ENCODE peak calls at places on chromosomes 12 and 14, in nine cellular contexts. One of them, this sample, is unnamed.

GRCh38 chr12:27984275-27984674 is 11.7 kb upstream of the PTHLH start:
- DNase-seq in ELR: peak
- DNase-seq in T1000: peak
- DNase-seq in A549: peak
- DNase-seq in stomach: no peak
- DNase-seq in EL: peak
- DNase-seq in amniotic stem cell: no peak
- DNase-seq in CD4-positive, alpha-beta T cell: no peak
- DNase-seq in lower lobe of right lung: no peak
- DNase-seq in this sample: no peak

GRCh38 chr12:85329913-85330312 is 49.9 kb downstream of the ALX1 start:
- DNase-seq in ELR: no peak
- DNase-seq in T1000: no peak
- DNase-seq in A549: no peak
- DNase-seq in stomach: no peak
- DNase-seq in EL: no peak
- DNase-seq in amniotic stem cell: no peak
- DNase-seq in CD4-positive, alpha-beta T cell: no peak
- DNase-seq in lower lobe of right lung: no peak
- DNase-seq in this sample: no peak

GRCh38 chr12:6684609-6685008 is 4.6 kb downstream of the ZNF384 start:
- DNase-seq in ELR: peak
- DNase-seq in T1000: no peak
- DNase-seq in A549: peak
- DNase-seq in stomach: no peak
- DNase-seq in EL: peak
- DNase-seq in amniotic stem cell: no peak
- DNase-seq in CD4-positive, alpha-beta T cell: no peak
- DNase-seq in lower lobe of right lung: no peak
- DNase-seq in this sample: peak

GRCh38 chr12:111598637-111599458 is at the start of gene ATXN2:
- DNase-seq in ELR: peak
- DNase-seq in T1000: no peak
- DNase-seq in A549: no peak
- DNase-seq in stomach: peak
- DNase-seq in EL: no peak
- DNase-seq in amniotic stem cell: no peak
- DNase-seq in CD4-positive, alpha-beta T cell: peak
- DNase-seq in lower lobe of right lung: peak
- DNase-seq in this sample: peak

GRCh38 chr12:53939141-53940108 is 794 bp downstream of the HOXC13 start:
- DNase-seq in ELR: peak
- DNase-seq in T1000: no peak
- DNase-seq in A549: peak
- DNase-seq in stomach: no peak
- DNase-seq in EL: peak
- DNase-seq in amniotic stem cell: no peak
- DNase-seq in CD4-positive, alpha-beta T cell: no peak
- DNase-seq in lower lobe of right lung: no peak
- DNase-seq in this sample: no peak

GRCh38 chr14:31927348-31927826 is 149.7 kb upstream of the ARHGAP5 start:
- DNase-seq in ELR: peak
- DNase-seq in T1000: peak
- DNase-seq in A549: peak
- DNase-seq in stomach: no peak
- DNase-seq in EL: peak
- DNase-seq in amniotic stem cell: peak
- DNase-seq in CD4-positive, alpha-beta T cell: no peak
- DNase-seq in lower lobe of right lung: no peak
- DNase-seq in this sample: no peak

GRCh38 chr12:123118397-123118945 is 32.4 kb downstream of the PITPNM2 start:
- DNase-seq in ELR: no peak
- DNase-seq in T1000: no peak
- DNase-seq in A549: no peak
- DNase-seq in stomach: no peak
- DNase-seq in EL: no peak
- DNase-seq in amniotic stem cell: no peak
- DNase-seq in CD4-positive, alpha-beta T cell: no peak
- DNase-seq in lower lobe of right lung: no peak
- DNase-seq in this sample: no peak

GRCh38 chr12:62715086-62715786 is 219.7 kb downstream of the PPM1H start:
- DNase-seq in ELR: no peak
- DNase-seq in T1000: no peak
- DNase-seq in A549: no peak
- DNase-seq in stomach: no peak
- DNase-seq in EL: no peak
- DNase-seq in amniotic stem cell: no peak
- DNase-seq in CD4-positive, alpha-beta T cell: no peak
- DNase-seq in lower lobe of right lung: no peak
- DNase-seq in this sample: no peak

GRCh38 chr12:45502481-45502880 is 227.0 kb upstream of the ARID2 start:
- DNase-seq in ELR: no peak
- DNase-seq in T1000: no peak
- DNase-seq in A549: no peak
- DNase-seq in stomach: no peak
- DNase-seq in EL: no peak
- DNase-seq in amniotic stem cell: no peak
- DNase-seq in CD4-positive, alpha-beta T cell: no peak
- DNase-seq in lower lobe of right lung: no peak
- DNase-seq in this sample: no peak

GRCh38 chr14:60963761-60964160 is 17.1 kb downstream of the TRMT5 start:
- DNase-seq in ELR: no peak
- DNase-seq in T1000: no peak
- DNase-seq in A549: no peak
- DNase-seq in stomach: no peak
- DNase-seq in EL: no peak
- DNase-seq in amniotic stem cell: no peak
- DNase-seq in CD4-positive, alpha-beta T cell: no peak
- DNase-seq in lower lobe of right lung: no peak
- DNase-seq in this sample: no peak

GRCh38 chr12:97386133-97386581 is 76.4 kb upstream of the RMST start:
- DNase-seq in ELR: no peak
- DNase-seq in T1000: peak
- DNase-seq in A549: no peak
- DNase-seq in stomach: no peak
- DNase-seq in EL: no peak
- DNase-seq in amniotic stem cell: no peak
- DNase-seq in CD4-positive, alpha-beta T cell: no peak
- DNase-seq in lower lobe of right lung: no peak
- DNase-seq in this sample: no peak

GRCh38 chr12:19113464-19113863 is 16.1 kb upstream of the PLEKHA5 start:
- DNase-seq in ELR: no peak
- DNase-seq in T1000: no peak
- DNase-seq in A549: no peak
- DNase-seq in stomach: no peak
- DNase-seq in EL: no peak
- DNase-seq in amniotic stem cell: no peak
- DNase-seq in CD4-positive, alpha-beta T cell: no peak
- DNase-seq in lower lobe of right lung: no peak
- DNase-seq in this sample: no peak

GRCh38 chr12:6376079-6376941 is 947 bp upstream of the SCNN1A start:
- DNase-seq in ELR: peak
- DNase-seq in T1000: no peak
- DNase-seq in A549: peak
- DNase-seq in stomach: peak
- DNase-seq in EL: peak
- DNase-seq in amniotic stem cell: no peak
- DNase-seq in CD4-positive, alpha-beta T cell: no peak
- DNase-seq in lower lobe of right lung: peak
- DNase-seq in this sample: no peak

GRCh38 chr14:31239673-31240072 is 32.1 kb upstream of the HECTD1 start:
- DNase-seq in ELR: no peak
- DNase-seq in T1000: no peak
- DNase-seq in A549: no peak
- DNase-seq in stomach: no peak
- DNase-seq in EL: no peak
- DNase-seq in amniotic stem cell: no peak
- DNase-seq in CD4-positive, alpha-beta T cell: no peak
- DNase-seq in lower lobe of right lung: peak
- DNase-seq in this sample: no peak

GRCh38 chr14:64465208-64465821 is at the start of gene AKAP5:
- DNase-seq in ELR: peak
- DNase-seq in T1000: peak
- DNase-seq in A549: peak
- DNase-seq in stomach: peak
- DNase-seq in EL: peak
- DNase-seq in amniotic stem cell: no peak
- DNase-seq in CD4-positive, alpha-beta T cell: peak
- DNase-seq in lower lobe of right lung: peak
- DNase-seq in this sample: no peak

GRCh38 chr12:130014485-130014807 is 110.6 kb upstream of the TMEM132D start:
- DNase-seq in ELR: no peak
- DNase-seq in T1000: no peak
- DNase-seq in A549: peak
- DNase-seq in stomach: no peak
- DNase-seq in EL: no peak
- DNase-seq in amniotic stem cell: no peak
- DNase-seq in CD4-positive, alpha-beta T cell: no peak
- DNase-seq in lower lobe of right lung: no peak
- DNase-seq in this sample: no peak

GRCh38 chr14:104355101-104355691 is 216.8 kb downstream of the KIF26A start:
- DNase-seq in ELR: no peak
- DNase-seq in T1000: no peak
- DNase-seq in A549: no peak
- DNase-seq in stomach: no peak
- DNase-seq in EL: no peak
- DNase-seq in amniotic stem cell: no peak
- DNase-seq in CD4-positive, alpha-beta T cell: no peak
- DNase-seq in lower lobe of right lung: no peak
- DNase-seq in this sample: no peak

GRCh38 chr12:6292606-6293005 is 17.9 kb upstream of the PLEKHG6 start:
- DNase-seq in ELR: peak
- DNase-seq in T1000: no peak
- DNase-seq in A549: peak
- DNase-seq in stomach: no peak
- DNase-seq in EL: peak
- DNase-seq in amniotic stem cell: peak
- DNase-seq in CD4-positive, alpha-beta T cell: no peak
- DNase-seq in lower lobe of right lung: no peak
- DNase-seq in this sample: no peak

GRCh38 chr12:95838125-95838524 is 20.6 kb upstream of the SNRPF start:
- DNase-seq in ELR: peak
- DNase-seq in T1000: peak
- DNase-seq in A549: peak
- DNase-seq in stomach: peak
- DNase-seq in EL: peak
- DNase-seq in amniotic stem cell: no peak
- DNase-seq in CD4-positive, alpha-beta T cell: no peak
- DNase-seq in lower lobe of right lung: no peak
- DNase-seq in this sample: peak

GRCh38 chr14:44029933-44030332 is 477.1 kb downstream of the FSCB start:
- DNase-seq in ELR: no peak
- DNase-seq in T1000: no peak
- DNase-seq in A549: no peak
- DNase-seq in stomach: no peak
- DNase-seq in EL: no peak
- DNase-seq in amniotic stem cell: no peak
- DNase-seq in CD4-positive, alpha-beta T cell: no peak
- DNase-seq in lower lobe of right lung: no peak
- DNase-seq in this sample: no peak

This sample was measured in AML-193.